ENCODE peak calls at places on chromosomes 1 and 21, in four cellular contexts. One of them, this sample, is unnamed.

GRCh38 chr21:31878831-31879230 is 6.0 kb downstream of the HUNK start:
- DNase-seq in endodermal cell: no peak
- DNase-seq in heart left ventricle: no peak
- DNase-seq in PC-3: no peak
- DNase-seq in this sample: no peak

GRCh38 chr1:18929686-18930085 is 26.8 kb downstream of the IFFO2 start:
- DNase-seq in endodermal cell: no peak
- DNase-seq in heart left ventricle: no peak
- DNase-seq in PC-3: no peak
- DNase-seq in this sample: peak; percentile 66

GRCh38 chr1:96843196-96843595 is 121.6 kb downstream of the PTBP2 start:
- DNase-seq in endodermal cell: no peak
- DNase-seq in heart left ventricle: no peak
- DNase-seq in PC-3: no peak
- DNase-seq in this sample: no peak

GRCh38 chr1:211652371-211652770 is 23.1 kb downstream of the NEK2 start:
- DNase-seq in endodermal cell: no peak
- DNase-seq in heart left ventricle: no peak
- DNase-seq in PC-3: no peak
- DNase-seq in this sample: no peak

GRCh38 chr1:231778009-231778719 is 151.6 kb downstream of the DISC1 start:
- DNase-seq in endodermal cell: no peak
- DNase-seq in heart left ventricle: peak; percentile 49
- DNase-seq in PC-3: peak; percentile 89
- DNase-seq in this sample: peak; percentile 32

GRCh38 chr1:204520834-204521709 is 4.9 kb downstream of the MDM4 start:
- DNase-seq in endodermal cell: peak; percentile 41
- DNase-seq in heart left ventricle: no peak
- DNase-seq in PC-3: no peak
- DNase-seq in this sample: peak; percentile 39

GRCh38 chr1:94095744-94096469 is 25.0 kb downstream of the ABCA4 start:
- DNase-seq in endodermal cell: no peak
- DNase-seq in heart left ventricle: peak; percentile 64
- DNase-seq in PC-3: no peak
- DNase-seq in this sample: peak; percentile 56

GRCh38 chr1:36755313-36756230 is 272.9 kb upstream of the CSF3R start:
- DNase-seq in endodermal cell: peak; percentile 27
- DNase-seq in heart left ventricle: no peak
- DNase-seq in PC-3: no peak
- DNase-seq in this sample: no peak

GRCh38 chr1:225474439-225474985 is 46.7 kb upstream of the LBR start:
- DNase-seq in endodermal cell: no peak
- DNase-seq in heart left ventricle: no peak
- DNase-seq in PC-3: no peak
- DNase-seq in this sample: no peak

GRCh38 chr1:204405988-204406387 is 5.6 kb downstream of the PPP1R15B start:
- DNase-seq in endodermal cell: no peak
- DNase-seq in heart left ventricle: no peak
- DNase-seq in PC-3: no peak
- DNase-seq in this sample: no peak

GRCh38 chr1:33364578-33364945 is 43.7 kb upstream of the A3GALT2 start:
- DNase-seq in endodermal cell: no peak
- DNase-seq in heart left ventricle: no peak
- DNase-seq in PC-3: no peak
- DNase-seq in this sample: no peak

GRCh38 chr1:209513226-209513625 is 70.3 kb upstream of the CAMK1G start:
- DNase-seq in endodermal cell: peak; percentile 70
- DNase-seq in heart left ventricle: no peak
- DNase-seq in PC-3: peak; percentile 85
- DNase-seq in this sample: peak; percentile 58

GRCh38 chr1:197911172-197911856 is 5.9 kb upstream of the LHX9 start:
- DNase-seq in endodermal cell: peak; percentile 85
- DNase-seq in heart left ventricle: no peak
- DNase-seq in PC-3: no peak
- DNase-seq in this sample: no peak

GRCh38 chr1:236920270-236920894 is 83.9 kb downstream of the MT1HL1 start:
- DNase-seq in endodermal cell: no peak
- DNase-seq in heart left ventricle: no peak
- DNase-seq in PC-3: no peak
- DNase-seq in this sample: no peak

GRCh38 chr1:79059361-79059760 is 52.8 kb upstream of the ADGRL4 start:
- DNase-seq in endodermal cell: no peak
- DNase-seq in heart left ventricle: no peak
- DNase-seq in PC-3: no peak
- DNase-seq in this sample: no peak

GRCh38 chr1:26097696-26098095 is 13.9 kb upstream of the PDIK1L start:
- DNase-seq in endodermal cell: no peak
- DNase-seq in heart left ventricle: no peak
- DNase-seq in PC-3: peak; percentile 89
- DNase-seq in this sample: no peak

GRCh38 chr21:42066521-42066920 is 4.6 kb upstream of the UMODL1 start:
- DNase-seq in endodermal cell: no peak
- DNase-seq in heart left ventricle: no peak
- DNase-seq in PC-3: no peak
- DNase-seq in this sample: no peak

GRCh38 chr1:114671939-114672275 is 2.1 kb upstream of the DENND2C start:
- DNase-seq in endodermal cell: no peak
- DNase-seq in heart left ventricle: no peak
- DNase-seq in PC-3: no peak
- DNase-seq in this sample: no peak

GRCh38 chr21:25307489-25307888 is 299.8 kb downstream of the MRPL39 start:
- DNase-seq in endodermal cell: no peak
- DNase-seq in heart left ventricle: no peak
- DNase-seq in PC-3: peak; percentile 73
- DNase-seq in this sample: no peak

GRCh38 chr1:231638647-231639046 is 12.1 kb downstream of the DISC1 start:
- DNase-seq in endodermal cell: no peak
- DNase-seq in heart left ventricle: no peak
- DNase-seq in PC-3: peak; percentile 20
- DNase-seq in this sample: no peak

GRCh38 chr1:8604041-8604942 is 213.1 kb downstream of the RERE start:
- DNase-seq in endodermal cell: no peak
- DNase-seq in heart left ventricle: no peak
- DNase-seq in PC-3: no peak
- DNase-seq in this sample: no peak

GRCh38 chr1:3727042-3727824 is 25.0 kb upstream of the CCDC27 start:
- DNase-seq in endodermal cell: peak; percentile 91
- DNase-seq in heart left ventricle: no peak
- DNase-seq in PC-3: peak; percentile 48
- DNase-seq in this sample: peak; percentile 69

GRCh38 chr1:76465030-76465429 is 390.5 kb downstream of the ST6GALNAC3 start:
- DNase-seq in endodermal cell: no peak
- DNase-seq in heart left ventricle: no peak
- DNase-seq in PC-3: no peak
- DNase-seq in this sample: no peak
- H3K4me1 ChIP-seq in endodermal cell: no peaks in the 10 kb centered on the region
- H3K4me1 ChIP-seq in heart left ventricle: no peaks in the 10 kb centered on the region
- H3K4me1 ChIP-seq in PC-3: no peaks in the 10 kb centered on the region
- H3K4me1 ChIP-seq in this sample: peaks cover 7% of the 10 kb centered on the region

DNA sequence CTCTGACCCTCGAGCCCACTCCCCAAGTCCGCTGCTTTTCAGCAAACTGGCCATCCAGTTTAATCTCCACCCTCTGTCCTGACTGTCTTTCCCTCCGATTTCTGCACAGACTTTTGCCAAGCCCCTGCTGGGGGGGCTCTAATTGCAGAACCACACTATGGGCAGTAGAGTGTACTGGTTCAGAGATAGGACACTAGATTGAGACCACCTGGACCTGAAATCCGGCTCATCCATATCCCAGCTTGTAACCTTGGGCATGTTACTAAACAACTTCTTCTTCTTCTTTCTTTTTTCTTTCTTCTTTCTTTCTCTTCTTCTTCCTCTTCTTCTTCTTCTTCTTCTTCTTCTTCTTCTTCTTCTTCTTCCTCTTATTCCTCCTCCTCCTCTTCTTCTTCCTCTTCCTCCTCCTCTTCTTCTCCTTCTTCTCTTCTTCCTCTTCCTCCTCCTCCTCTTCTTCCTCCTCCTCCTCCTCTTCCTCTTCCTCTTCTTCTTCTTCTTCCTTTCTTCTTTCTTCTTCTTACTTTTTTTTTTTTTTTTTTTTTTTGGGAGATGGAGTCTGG is 7.7 kb downstream of the LRRC71 start:
- DNase-seq in endodermal cell: no peak
- DNase-seq in heart left ventricle: no peak
- DNase-seq in PC-3: no peak
- DNase-seq in this sample: no peak
- TF ChIP-seq CTCF in endodermal cell: peak; percentile 13
- TF ChIP-seq CTCF in heart left ventricle: no peak
- TF ChIP-seq CTCF in PC-3: no peak
- TF ChIP-seq CTCF in this sample: no peak

DNA sequence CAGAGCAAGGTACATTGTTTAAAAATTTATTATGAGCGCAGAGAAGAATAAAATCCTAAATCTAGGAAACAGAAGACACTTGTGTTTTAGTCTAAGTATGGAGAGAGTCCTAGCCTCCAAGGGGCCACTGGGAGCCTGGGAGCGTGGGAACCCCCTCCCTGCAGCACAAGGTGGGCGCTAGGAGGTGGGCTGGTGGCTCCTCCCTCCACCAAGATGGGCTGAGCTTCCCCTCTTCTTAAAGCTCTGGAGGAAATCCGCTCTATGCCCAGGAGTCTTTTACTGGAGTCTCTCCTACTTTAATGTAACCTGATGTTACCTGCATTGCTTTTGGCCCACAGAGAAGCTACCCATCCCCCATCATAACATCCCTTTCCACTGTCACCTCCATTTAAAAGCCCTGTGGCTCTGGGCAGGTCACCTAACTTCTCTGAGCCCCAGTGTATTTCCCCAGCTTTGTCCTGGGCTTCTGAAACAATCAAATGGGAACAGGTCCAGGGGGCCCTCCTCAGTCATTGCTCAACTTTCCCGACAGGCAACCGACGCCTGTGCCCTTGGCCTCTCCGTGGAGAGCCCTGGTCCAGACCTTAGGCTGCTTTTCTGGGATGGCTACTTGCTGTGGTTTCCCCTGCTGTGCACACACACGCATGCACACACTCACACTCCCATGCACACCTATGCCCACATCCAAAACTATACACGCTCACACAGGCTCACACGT is 181.5 kb downstream of the NPHP4 start:
- DNase-seq in endodermal cell: no peak
- DNase-seq in heart left ventricle: no peak
- DNase-seq in PC-3: no peak
- DNase-seq in this sample: no peak
- H3K4me3 ChIP-seq in endodermal cell: no peak overlapping the region
- H3K4me3 ChIP-seq in heart left ventricle: no peak overlapping the region
- H3K4me3 ChIP-seq in PC-3: no peak overlapping the region
- H3K4me3 ChIP-seq in this sample: no peak overlapping the region

DNA sequence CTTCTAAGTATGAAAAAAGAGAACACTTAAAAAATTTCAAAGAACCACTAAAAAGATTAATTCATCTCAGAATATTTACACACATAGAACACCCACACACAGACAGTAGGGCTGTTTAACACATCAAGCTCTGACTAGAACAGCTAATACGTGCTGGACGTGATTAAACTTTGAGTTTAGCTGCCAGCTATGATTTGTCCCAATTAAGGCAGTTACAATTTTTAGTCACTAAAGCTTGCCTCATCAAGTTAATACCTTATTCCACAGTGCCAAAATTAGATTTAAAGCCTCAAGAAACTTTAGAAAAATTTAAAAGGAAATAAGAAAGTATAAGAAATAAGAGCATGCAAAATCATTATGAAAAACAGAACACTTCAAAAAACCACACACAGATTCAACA is 18.9 kb downstream of the SLC16A1 start:
- DNase-seq in endodermal cell: no peak
- DNase-seq in heart left ventricle: no peak
- DNase-seq in PC-3: no peak
- DNase-seq in this sample: no peak
- H3K4me1 ChIP-seq in endodermal cell: no peaks in the 10 kb centered on the region
- H3K4me1 ChIP-seq in heart left ventricle: peaks cover 6% of the 10 kb centered on the region
- H3K4me1 ChIP-seq in PC-3: peaks cover 29% of the 10 kb centered on the region
- H3K4me1 ChIP-seq in this sample: peaks cover 37% of the 10 kb centered on the region

GRCh38 chr1:112674986-112675727 is 698 bp downstream of the MOV10 start:
- DNase-seq in endodermal cell: peak; percentile 87
- DNase-seq in heart left ventricle: peak; percentile 63
- DNase-seq in PC-3: peak; percentile 29
- DNase-seq in this sample: peak; percentile 80
- TF ChIP-seq CTCF in endodermal cell: peak; percentile 27
- TF ChIP-seq CTCF in heart left ventricle: peak; percentile 27
- TF ChIP-seq CTCF in PC-3: no peak
- TF ChIP-seq CTCF in this sample: no peak